ENCODE peak calls at places on chromosomes 13 and 19, in five cellular contexts. K is lung microvascular endothelial cell; D is fibroblast of the aortic adventitia; X is left ventricle myocardium superior; U is effector CD4-positive, alpha-beta T cell. G is an unnamed sample.

GRCh38 chr13:18951412-18951811 is 230.2 kb downstream of the TUBA3C start:
- DNase-seq in K (no peak), D (no peak), X (no peak), U (no peak), G (no peak)

GRCh38 chr19:46112527-46112926 is 12.0 kb downstream of the IGFL3 start:
- DNase-seq in K (no peak), D (no peak), X (no peak), U (no peak), G (no peak)

GRCh38 chr13:25375727-25376358 is 4.1 kb downstream of the ATP8A2 start:
- DNase-seq in K (peak; percentile 50), D (peak; percentile 58), X (no peak), U (peak; percentile 14), G (peak; percentile 46)

GRCh38 chr19:48616491-48617056 is 1.7 kb upstream of the FAM83E start:
- DNase-seq in K (peak; percentile 52), D (no peak), X (no peak), U (no peak), G (no peak)

GRCh38 chr13:65856464-65856863 is 1373.7 kb downstream of the PCDH9 start:
- DNase-seq in K (peak; percentile 17), D (peak; percentile 52), X (no peak), U (no peak), G (peak; percentile 82)

GRCh38 chr19:4327252-4327876 is 11.3 kb downstream of the STAP2 start:
- DNase-seq in K (peak; percentile 52), D (peak; percentile 32), X (peak; percentile 84), U (peak; percentile 52), G (peak; percentile 41)

GRCh38 chr19:43798546-43799409 is 3.5 kb downstream of the LYPD5 start:
- DNase-seq in K (peak; percentile 16), D (no peak), X (no peak), U (peak; percentile 30), G (no peak)

GRCh38 chr13:44652223-44652622 is 76.1 kb upstream of the TSC22D1 start:
- DNase-seq in K (no peak), D (peak; percentile 46), X (no peak), U (no peak), G (no peak)

GRCh38 chr19:2702170-2703076 is at the start of gene GNG7:
- DNase-seq in K (peak; percentile 78), D (peak; percentile 69), X (peak; percentile 97), U (peak; percentile 89), G (peak; percentile 70)